ENCODE peak calls at places on chromosome 6, in nine cellular contexts. C, F, G, I, X, N, M, V and J are unnamed samples.
A peak's percentile ranks its signal among the peaks of the same experiment; 100 is the strongest.

GRCh38 chr6:69584913-69585729 is 211.7 kb downstream of the LMBRD1 start:
- DNase-seq in I (no peak), G (no peak), V (no peak), X (no peak), F (no peak), M (no peak), N (no peak), C (no peak), J (no peak)

GRCh38 chr6:111356551-111356950 is 126.5 kb downstream of the REV3L start:
- DNase-seq in M (no peak), C (no peak), F (no peak), N (no peak), X (no peak), V (no peak), I (no peak), G (no peak), J (no peak)

GRCh38 chr6:167580512-167580911 is 246.2 kb upstream of the AFDN start:
- DNase-seq in N (no peak), F (no peak), V (no peak), C (no peak), M (no peak), X (no peak), G (no peak), I (no peak), J (no peak)

GRCh38 chr6:43070028-43070632 is 6.0 kb upstream of the PTK7 start:
- DNase-seq in G (peak; percentile 79), N (no peak), F (no peak), M (no peak), X (no peak), V (no peak), I (no peak), C (peak; percentile 72), J (peak; percentile 54)

GRCh38 chr6:151160869-151161268 is 78.9 kb upstream of the AKAP12 start:
- DNase-seq in C (no peak), I (no peak), N (no peak), F (no peak), V (no peak), X (no peak), G (no peak), M (no peak), J (peak; percentile 78)

GRCh38 chr6:23180504-23181293 is 611.3 kb downstream of the HDGFL1 start:
- DNase-seq in G (peak; percentile 56), I (peak; percentile 31), M (no peak), C (no peak), X (no peak), F (no peak), V (no peak), N (peak; percentile 41), J (no peak)

GRCh38 chr6:3348821-3349220 is 90.1 kb downstream of the PSMG4 start:
- DNase-seq in X (no peak), C (no peak), V (no peak), F (no peak), G (no peak), M (no peak), I (no peak), N (no peak), J (no peak)

GRCh38 chr6:151690768-151691562 is 116.5 kb upstream of the ESR1 start:
- DNase-seq in N (no peak), V (no peak), X (peak; percentile 25), M (no peak), C (peak; percentile 70), I (no peak), G (peak; percentile 51), F (peak; percentile 39), J (peak; percentile 13)

GRCh38 chr6:14371530-14371929 is 254.0 kb downstream of the CD83 start:
- DNase-seq in F (no peak), N (no peak), C (no peak), V (no peak), G (no peak), X (no peak), I (no peak), M (no peak), J (no peak)

GRCh38 chr6:7691675-7692452 is 34.0 kb upstream of the BMP6 start:
- DNase-seq in X (no peak), G (peak; percentile 80), V (no peak), N (no peak), F (peak; percentile 8), I (no peak), C (no peak), M (no peak), J (peak; percentile 97)

GRCh38 chr6:129672883-129673631 is 36.9 kb downstream of the ARHGAP18 start:
- DNase-seq in G (peak; percentile 59), C (peak; percentile 82), F (no peak), M (no peak), I (no peak), N (no peak), X (no peak), V (no peak), J (no peak)

GRCh38 chr6:126252154-126252553 is 87.8 kb upstream of the CENPW start:
- DNase-seq in N (no peak), V (no peak), G (no peak), F (no peak), X (no peak), C (no peak), M (no peak), I (no peak), J (no peak)

GRCh38 chr6:79215233-79215824 is 19.2 kb downstream of the HMGN3 start:
- DNase-seq in C (no peak), F (no peak), G (no peak), X (no peak), I (no peak), N (no peak), V (peak; percentile 38), M (no peak), J (peak; percentile 87)

GRCh38 chr6:157760589-157761330 is 62.3 kb upstream of the SNX9 start:
- DNase-seq in I (no peak), M (no peak), C (no peak), G (peak; percentile 83), X (peak; percentile 45), N (no peak), V (no peak), F (no peak), J (no peak)

GRCh38 chr6:4543596-4543995 is 232.6 kb upstream of the CDYL start:
- DNase-seq in X (no peak), V (no peak), C (no peak), M (no peak), F (no peak), N (no peak), G (no peak), I (no peak), J (no peak)

GRCh38 chr6:161169690-161170089 is 104.2 kb downstream of the AGPAT4 start:
- DNase-seq in X (no peak), F (no peak), C (no peak), V (no peak), M (no peak), N (no peak), G (peak; percentile 50), I (no peak), J (no peak)

GRCh38 chr6:84645563-84646266 is 118.7 kb downstream of the TBX18 start:
- DNase-seq in I (no peak), F (no peak), G (peak; percentile 45), N (no peak), C (no peak), M (no peak), V (no peak), X (no peak), J (no peak)

GRCh38 chr6:34412643-34413214 is 13.1 kb downstream of the RPS10 start:
- DNase-seq in M (no peak), C (no peak), X (no peak), G (no peak), I (no peak), F (no peak), N (no peak), V (no peak), J (peak; percentile 31)

GRCh38 chr6:37648465-37649330 is 49.0 kb downstream of the MDGA1 start:
- DNase-seq in I (no peak), X (peak; percentile 32), F (peak; percentile 25), V (no peak), M (peak; percentile 38), N (no peak), G (peak; percentile 45), C (peak; percentile 75), J (no peak)

GRCh38 chr6:163645560-163645959 is 231.0 kb downstream of the QKI start:
- DNase-seq in I (no peak), G (no peak), V (no peak), X (no peak), F (no peak), N (no peak), C (no peak), M (no peak), J (peak; percentile 18)

GRCh38 chr6:144008501-144009245 is 614 bp upstream of the PLAGL1 start:
- DNase-seq in G (no peak), X (no peak), V (no peak), N (no peak), F (no peak), M (no peak), I (no peak), C (peak; percentile 3), J (peak; percentile 5)

GRCh38 chr6:17709476-17709875 is 2.8 kb upstream of the NUP153 start:
- DNase-seq in F (no peak), N (no peak), C (no peak), V (no peak), X (no peak), I (no peak), G (no peak), M (no peak), J (no peak)

GRCh38 chr6:3592371-3592941 is 135.6 kb upstream of the SLC22A23 start:
- DNase-seq in N (no peak), X (no peak), C (no peak), I (no peak), G (peak; percentile 80), M (no peak), F (no peak), V (no peak), J (peak; percentile 65)

GRCh38 chr6:45574885-45575284 is 197.2 kb upstream of the SUPT3H start:
- DNase-seq in V (no peak), X (no peak), C (no peak), G (no peak), N (no peak), I (no peak), M (no peak), F (no peak), J (peak; percentile 73)

GRCh38 chr6:28252507-28252975 is 472 bp upstream of the ZKSCAN4 start:
- DNase-seq in C (no peak), V (no peak), N (no peak), F (no peak), X (peak; percentile 11), I (no peak), G (no peak), M (no peak), J (no peak)

GRCh38 chr6:29656157-29656556 is 735 bp upstream of the MOG start:
- DNase-seq in X (no peak), F (no peak), M (no peak), N (no peak), V (no peak), I (peak; percentile 13), C (no peak), G (no peak), J (no peak)

GRCh38 chr6:88004707-88005106 is 42.9 kb upstream of the SPACA1 start:
- DNase-seq in V (no peak), M (no peak), F (no peak), N (no peak), X (no peak), C (no peak), I (no peak), G (no peak), J (no peak)

GRCh38 chr6:27502508-27503435 is 29.9 kb upstream of the ZNF184 start:
- DNase-seq in C (peak; percentile 71), M (peak; percentile 61), F (peak; percentile 87), I (no peak), X (peak; percentile 81), G (peak; percentile 27), V (peak; percentile 68), N (no peak), J (peak; percentile 57)

GRCh38 chr6:41200296-41200900 is 551 bp downstream of the TREML2 start:
- DNase-seq in X (peak; percentile 44), N (no peak), G (no peak), M (peak; percentile 25), V (peak; percentile 65), C (peak; percentile 93), F (peak; percentile 68), I (no peak), J (no peak)

GRCh38 chr6:111709615-111710398 is 104.1 kb upstream of the TRAF3IP2 start:
- DNase-seq in N (peak; percentile 37), G (peak; percentile 92), C (peak; percentile 74), F (peak; percentile 58), V (peak; percentile 72), X (peak; percentile 57), M (peak; percentile 57), I (peak; percentile 24), J (peak; percentile 22)